ENCODE peak calls at places on chromosomes 16 and 17, in six cellular contexts. A, C, F, K, S and G are unnamed samples.
A peak's percentile ranks its signal among the peaks of the same experiment; 100 is the strongest.

GRCh38 chr17:1542316-1542715 is 20.3 kb downstream of the PITPNA start:
- DNase-seq in A (no peak), C (no peak), F (no peak), K (no peak), S (no peak), G (no peak)

GRCh38 chr16:50522324-50522723 is 25.9 kb upstream of the NKD1 start:
- DNase-seq in A (no peak), C (no peak), F (no peak), K (peak; percentile 14), S (no peak), G (no peak)

GRCh38 chr17:5019475-5019956 is 15.7 kb downstream of the SLC52A1 start:
- DNase-seq in A (peak; percentile 12), C (no peak), F (no peak), K (no peak), S (no peak), G (no peak)

GRCh38 chr17:40533896-40534295 is 31.4 kb downstream of the CCR7 start:
- DNase-seq in A (no peak), C (no peak), F (peak; percentile 40), K (no peak), S (no peak), G (no peak)

GRCh38 chr16:84607061-84607460 is 10.8 kb downstream of the COTL1 start:
- DNase-seq in A (no peak), C (no peak), F (no peak), K (no peak), S (no peak), G (no peak)

GRCh38 chr17:76500074-76500744 is 1.0 kb downstream of the RHBDF2 start:
- DNase-seq in A (no peak), C (no peak), F (no peak), K (no peak), S (no peak), G (no peak)

GRCh38 chr17:1197781-1198490 is 18.2 kb upstream of the ABR start:
- DNase-seq in A (peak; percentile 16), C (no peak), F (peak; percentile 91), K (peak; percentile 95), S (no peak), G (no peak)

GRCh38 chr17:36949461-36949927 is 740 bp downstream of the AATF start:
- DNase-seq in A (no peak), C (no peak), F (no peak), K (no peak), S (no peak), G (no peak)

GRCh38 chr16:60214321-60214720 is 1480.2 kb upstream of the GOT2 start:
- DNase-seq in A (no peak), C (no peak), F (no peak), K (no peak), S (no peak), G (no peak)

GRCh38 chr17:4187076-4187475 is 44.1 kb downstream of the CYB5D2 start:
- DNase-seq in A (no peak), C (no peak), F (peak; percentile 43), K (no peak), S (no peak), G (no peak)

GRCh38 chr17:8785547-8786412 is 13.4 kb downstream of the MFSD6L start:
- DNase-seq in A (peak; percentile 66), C (peak; percentile 80), F (peak; percentile 85), K (peak; percentile 95), S (peak; percentile 65), G (no peak)

GRCh38 chr16:47779201-47780016 is 318.3 kb downstream of the PHKB start:
- DNase-seq in A (peak; percentile 25), C (no peak), F (no peak), K (no peak), S (peak; percentile 46), G (no peak)

GRCh38 chr16:89322381-89323119 is 105.0 kb downstream of the ZNF778 start:
- DNase-seq in A (peak; percentile 48), C (peak; percentile 42), F (peak; percentile 71), K (no peak), S (no peak), G (no peak)

GRCh38 chr16:67967956-67968439 is 439 bp downstream of the SLC12A4 start:
- DNase-seq in A (peak; percentile 61), C (no peak), F (peak; percentile 81), K (no peak), S (no peak), G (no peak)

GRCh38 chr16:369866-370436 is 387 bp downstream of the MRPL28 start:
- DNase-seq in A (no peak), C (peak; percentile 64), F (no peak), K (no peak), S (no peak), G (no peak)

GRCh38 chr17:82917656-82918345 is 78.0 kb upstream of the ZNF750 start:
- DNase-seq in A (no peak), C (peak; percentile 30), F (no peak), K (no peak), S (no peak), G (no peak)

GRCh38 chr17:45403906-45404490 is 28.7 kb downstream of the ARHGAP27 start:
- DNase-seq in A (no peak), C (no peak), F (no peak), K (no peak), S (no peak), G (no peak)

GRCh38 chr16:82506734-82507133 is 120.0 kb upstream of the CDH13 start:
- DNase-seq in A (no peak), C (no peak), F (no peak), K (no peak), S (no peak), G (no peak)

GRCh38 chr17:48522031-48522593 is 8.7 kb downstream of the HOXB1 start:
- DNase-seq in A (no peak), C (peak; percentile 87), F (no peak), K (no peak), S (no peak), G (no peak)

GRCh38 chr16:22816475-22816874 is 2.5 kb downstream of the HS3ST2 start:
- DNase-seq in A (no peak), C (no peak), F (no peak), K (no peak), S (peak; percentile 12), G (peak; percentile 5)

GRCh38 chr16:22813946-22814325 is at the start of gene HS3ST2:
- DNase-seq in A (no peak), C (peak; percentile 80), F (peak; percentile 40), K (no peak), S (peak; percentile 65), G (no peak)

GRCh38 chr16:22813223-22813945 is 578 bp upstream of the HS3ST2 start:
- DNase-seq in A (peak; percentile 23), C (peak; percentile 91), F (peak; percentile 47), K (no peak), S (peak; percentile 74), G (no peak)

GRCh38 chr16:22815863-22816262 is 1.9 kb downstream of the HS3ST2 start:
- DNase-seq in A (no peak), C (no peak), F (no peak), K (no peak), S (no peak), G (no peak)

GRCh38 chr16:22814330-22815105 is 556 bp downstream of the HS3ST2 start:
- DNase-seq in A (no peak), C (no peak), F (no peak), K (no peak), S (peak; percentile 10), G (no peak)
- H3K4me3 ChIP-seq in A (no peak overlapping the region), C (peak overlapping the region; percentile 34), F (peak overlapping the region; percentile 1), K (peak overlapping the region; percentile 57), S (peak overlapping the region; percentile 54), G (no peak overlapping the region)

GRCh38 chr16:69107311-69107962 is 2.0 kb downstream of the HAS3 start:
- DNase-seq in A (no peak), C (peak; percentile 40), F (peak; percentile 60), K (no peak), S (peak; percentile 15), G (no peak)

GRCh38 chr16:69105501-69106361 is at the start of gene HAS3:
- DNase-seq in A (peak; percentile 63), C (peak; percentile 84), F (peak; percentile 65), K (no peak), S (peak; percentile 17), G (peak; percentile 48)

GRCh38 chr16:69108069-69108904 is 2.8 kb downstream of the HAS3 start:
- DNase-seq in A (no peak), C (peak; percentile 24), F (peak; percentile 27), K (no peak), S (no peak), G (no peak)

GRCh38 chr16:69108905-69109252 is 3.4 kb downstream of the HAS3 start:
- DNase-seq in A (no peak), C (no peak), F (peak; percentile 10), K (no peak), S (no peak), G (no peak)

DNA sequence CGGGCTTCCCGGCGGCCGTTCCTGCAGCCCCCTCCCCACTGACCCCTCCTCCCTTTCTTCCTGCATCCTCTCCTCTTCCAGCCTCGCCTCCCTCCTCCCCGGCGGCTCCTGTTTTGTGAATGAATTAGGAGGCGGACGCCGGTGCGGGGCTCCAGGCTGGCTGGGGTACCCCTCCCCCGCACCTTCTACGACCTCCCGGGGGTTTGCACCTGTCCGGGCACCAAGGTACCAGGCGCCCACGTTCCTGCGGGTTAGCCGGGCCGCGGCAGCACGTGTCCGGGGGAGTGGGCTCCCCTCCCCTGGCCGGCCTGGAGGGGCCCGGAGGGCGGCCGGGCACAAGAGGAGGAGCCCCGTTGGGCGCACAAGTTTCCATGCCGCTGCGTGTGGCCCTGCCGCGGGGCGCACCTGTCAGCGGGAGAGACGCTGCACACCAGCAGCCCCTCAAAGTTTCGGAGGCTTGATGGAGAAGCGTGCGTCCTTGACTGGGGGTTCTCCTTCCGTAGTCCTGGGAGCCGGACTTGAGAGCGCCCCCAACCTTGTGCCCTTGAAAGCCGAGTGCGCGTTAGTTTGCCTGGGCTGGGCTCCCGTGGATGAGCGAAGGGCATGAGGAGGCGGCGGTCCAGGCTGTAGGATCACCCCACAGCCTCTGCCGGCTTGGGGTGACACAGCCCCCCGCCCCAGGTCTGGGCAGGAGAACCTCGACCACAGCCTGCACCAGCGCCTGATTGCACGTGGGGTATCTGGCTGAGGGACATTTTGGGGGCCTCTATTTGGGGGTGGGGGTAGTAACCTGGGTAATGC is 1.2 kb downstream of the HAS3 start:
- DNase-seq in A (no peak), C (peak; percentile 25), F (no peak), K (no peak), S (no peak), G (no peak)
- H3K4me3 ChIP-seq in A (peak overlapping the region; percentile 57), C (peak overlapping the region; percentile 49), F (peak overlapping the region; percentile 40), K (peak overlapping the region; percentile 69), S (peak overlapping the region; percentile 56), G (peak overlapping the region; percentile 69)

GRCh38 chr17:65099941-65100315 is 37.2 kb upstream of the RGS9 start:
- DNase-seq in A (peak; percentile 79), C (no peak), F (no peak), K (no peak), S (peak; percentile 24), G (peak; percentile 52)

GRCh38 chr17:65100316-65101140 is 36.6 kb upstream of the RGS9 start:
- DNase-seq in A (peak; percentile 68), C (peak; percentile 92), F (peak; percentile 94), K (peak; percentile 93), S (peak; percentile 87), G (peak; percentile 12)

GRCh38 chr17:65102235-65102634 is 34.9 kb upstream of the RGS9 start:
- DNase-seq in A (no peak), C (no peak), F (no peak), K (no peak), S (no peak), G (no peak)

GRCh38 chr17:65102788-65103187 is 34.4 kb upstream of the RGS9 start:
- DNase-seq in A (peak; percentile 83), C (no peak), F (no peak), K (no peak), S (no peak), G (no peak)

GRCh38 chr17:65101371-65101770 is 35.8 kb upstream of the RGS9 start:
- DNase-seq in A (no peak), C (no peak), F (no peak), K (no peak), S (no peak), G (no peak)
- H3K4me3 ChIP-seq in A (no peak overlapping the region), C (no peak overlapping the region), F (peak overlapping the region; percentile 50), K (peak overlapping the region; percentile 59), S (peak overlapping the region; percentile 57), G (peak overlapping the region; percentile 42)

GRCh38 chr16:21160276-21160675 is 1.8 kb downstream of the LDAF1 start:
- DNase-seq in A (no peak), C (no peak), F (no peak), K (no peak), S (no peak), G (no peak)
- H3K4me3 ChIP-seq in A (no peak overlapping the region), C (no peak overlapping the region), F (no peak overlapping the region), K (no peak overlapping the region), S (no peak overlapping the region), G (no peak overlapping the region)